ENCODE peak calls at places on chromosomes 7 and 10, in seven cellular contexts. O is colonic mucosa, H is mesothelial cell of epicardium, Z is lower lobe of right lung, Y is GM06990, V is uterus, P is heart right ventricle. E is an unnamed sample.

GRCh38 chr10:113078282-113078907 is 128.3 kb downstream of the TCF7L2 start:
- DNase-seq in Y (no peak), P (no peak), Z (no peak), V (no peak), O (no peak), H (no peak), E (no peak)

GRCh38 chr10:84076540-84077195 is 62.6 kb upstream of the GHITM start:
- DNase-seq in V (peak; percentile 28), Y (no peak), O (no peak), Z (no peak), H (no peak), P (no peak), E (no peak)

GRCh38 chr7:139944248-139944647 is 115.2 kb downstream of the TBXAS1 start:
- DNase-seq in Y (no peak), P (no peak), H (no peak), V (no peak), Z (no peak), O (no peak), E (no peak)

GRCh38 chr10:9069136-9069535 is 1014.6 kb downstream of the GATA3 start:
- DNase-seq in Y (no peak), V (no peak), Z (no peak), H (no peak), O (no peak), P (no peak), E (no peak)

GRCh38 chr7:101163281-101164070 is 1.9 kb downstream of the VGF start:
- DNase-seq in O (peak; percentile 57), P (no peak), Y (peak; percentile 61), Z (no peak), V (no peak), H (no peak), E (peak; percentile 63)

GRCh38 chr10:132447446-132448247 is 50.6 kb downstream of the PWWP2B start:
- DNase-seq in Y (peak; percentile 42), O (peak; percentile 72), P (no peak), H (no peak), V (no peak), Z (peak; percentile 75), E (no peak)

GRCh38 chr10:80730522-80730921 is 192.8 kb downstream of the SH2D4B start:
- DNase-seq in Y (no peak), Z (no peak), H (no peak), O (no peak), V (no peak), P (no peak), E (no peak)

GRCh38 chr10:95266674-95267095 is 24.1 kb downstream of the PDLIM1 start:
- DNase-seq in P (no peak), V (no peak), O (peak; percentile 42), H (no peak), Y (no peak), Z (no peak), E (peak; percentile 80)

GRCh38 chr7:157412021-157412443 is 75.2 kb downstream of the DNAJB6 start:
- DNase-seq in Z (peak; percentile 17), P (no peak), Y (no peak), V (no peak), O (no peak), H (no peak), E (no peak)

GRCh38 chr7:90430614-90431445 is 27.6 kb downstream of the CLDN12 start:
- DNase-seq in Z (no peak), V (no peak), Y (no peak), P (no peak), H (no peak), O (no peak), E (no peak)

GRCh38 chr10:66187096-66187733 is 738.6 kb upstream of the LRRTM3 start:
- DNase-seq in H (no peak), O (no peak), Y (no peak), Z (no peak), P (no peak), V (no peak), E (no peak)

GRCh38 chr7:125355899-125356298 is 426.3 kb upstream of the POT1 start:
- DNase-seq in O (no peak), P (no peak), V (no peak), H (no peak), Y (no peak), Z (no peak), E (no peak)

GRCh38 chr7:43337811-43338210 is 225.4 kb downstream of the HECW1 start:
- DNase-seq in O (no peak), P (no peak), Y (no peak), H (no peak), Z (no peak), V (no peak), E (no peak)

GRCh38 chr10:43318456-43318855 is 51.6 kb upstream of the RASGEF1A start:
- DNase-seq in V (no peak), Z (no peak), P (no peak), O (no peak), H (no peak), Y (no peak), E (no peak)

GRCh38 chr10:43316516-43316915 is 49.7 kb upstream of the RASGEF1A start:
- DNase-seq in P (no peak), H (no peak), Z (no peak), O (no peak), Y (no peak), V (no peak), E (peak; percentile 18)

GRCh38 chr10:43317422-43317821 is 50.6 kb upstream of the RASGEF1A start:
- DNase-seq in H (no peak), O (no peak), Z (no peak), P (no peak), Y (no peak), V (no peak), E (no peak)

GRCh38 chr10:43315535-43316245 is 48.8 kb upstream of the RASGEF1A start:
- DNase-seq in P (no peak), Z (no peak), O (peak; percentile 88), Y (no peak), H (no peak), V (no peak), E (peak; percentile 34)

DNA sequence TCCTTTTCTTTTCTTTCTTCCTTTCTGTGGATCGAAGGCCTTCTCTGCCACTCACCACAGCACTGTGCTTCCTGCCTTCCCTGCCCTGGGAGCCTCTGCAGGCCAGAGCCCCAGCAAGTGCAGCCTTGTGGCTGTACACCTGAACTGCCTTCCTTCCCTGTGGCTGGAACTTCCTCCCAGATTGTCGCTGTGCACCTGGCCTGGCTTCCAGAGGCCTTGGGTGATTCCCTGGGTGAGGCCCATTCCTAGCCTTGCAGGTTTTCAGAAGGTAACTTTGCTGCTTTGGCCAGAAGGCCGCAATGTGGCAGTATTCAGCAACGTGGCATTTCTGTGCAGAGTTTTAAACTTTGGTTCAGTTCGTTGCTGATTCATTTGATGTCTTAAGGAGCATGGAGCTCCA is 50.1 kb upstream of the RASGEF1A start:
- DNase-seq in Y (no peak), O (peak; percentile 73), P (no peak), Z (no peak), V (no peak), H (no peak), E (peak; percentile 27)
- TF ChIP-seq CTCF in Y (no peak), O (peak; percentile 26), P (no peak), Z (no peak), V (no peak), H (no peak), E (no peak)

DNA sequence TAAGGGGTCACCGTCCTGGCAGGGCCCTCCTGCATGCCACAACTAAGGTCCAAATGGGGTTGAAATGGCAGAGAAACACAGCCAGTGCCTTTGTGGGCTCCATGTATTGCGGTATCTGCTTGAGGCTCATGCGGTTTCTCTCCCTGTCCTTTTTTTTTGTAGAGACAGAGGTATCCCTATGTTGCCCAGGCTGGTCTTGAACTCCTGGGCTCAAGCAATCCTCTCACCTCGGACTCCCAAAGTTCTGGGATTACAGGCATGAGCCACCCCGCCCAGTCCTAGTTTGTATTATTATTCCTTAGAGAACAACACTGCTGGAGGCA is 64.1 kb upstream of the WAPL start:
- DNase-seq in O (no peak), Y (no peak), H (no peak), P (no peak), Z (no peak), V (no peak), E (no peak)
- TF ChIP-seq CTCF in O (no peak), Y (no peak), H (no peak), P (no peak), Z (no peak), V (no peak), E (no peak)

GRCh38 chr7:142853739-142854504 is 954 bp upstream of the EPHB6 start:
- DNase-seq in Y (peak; percentile 74), H (no peak), O (peak; percentile 61), V (peak; percentile 65), P (peak; percentile 49), Z (peak; percentile 85), E (peak; percentile 84)
- TF ChIP-seq CTCF in Y (peak; percentile 82), H (peak; percentile 51), O (peak; percentile 73), V (peak; percentile 79), P (peak; percentile 46), Z (peak; percentile 77), E (peak; percentile 39)

DNA sequence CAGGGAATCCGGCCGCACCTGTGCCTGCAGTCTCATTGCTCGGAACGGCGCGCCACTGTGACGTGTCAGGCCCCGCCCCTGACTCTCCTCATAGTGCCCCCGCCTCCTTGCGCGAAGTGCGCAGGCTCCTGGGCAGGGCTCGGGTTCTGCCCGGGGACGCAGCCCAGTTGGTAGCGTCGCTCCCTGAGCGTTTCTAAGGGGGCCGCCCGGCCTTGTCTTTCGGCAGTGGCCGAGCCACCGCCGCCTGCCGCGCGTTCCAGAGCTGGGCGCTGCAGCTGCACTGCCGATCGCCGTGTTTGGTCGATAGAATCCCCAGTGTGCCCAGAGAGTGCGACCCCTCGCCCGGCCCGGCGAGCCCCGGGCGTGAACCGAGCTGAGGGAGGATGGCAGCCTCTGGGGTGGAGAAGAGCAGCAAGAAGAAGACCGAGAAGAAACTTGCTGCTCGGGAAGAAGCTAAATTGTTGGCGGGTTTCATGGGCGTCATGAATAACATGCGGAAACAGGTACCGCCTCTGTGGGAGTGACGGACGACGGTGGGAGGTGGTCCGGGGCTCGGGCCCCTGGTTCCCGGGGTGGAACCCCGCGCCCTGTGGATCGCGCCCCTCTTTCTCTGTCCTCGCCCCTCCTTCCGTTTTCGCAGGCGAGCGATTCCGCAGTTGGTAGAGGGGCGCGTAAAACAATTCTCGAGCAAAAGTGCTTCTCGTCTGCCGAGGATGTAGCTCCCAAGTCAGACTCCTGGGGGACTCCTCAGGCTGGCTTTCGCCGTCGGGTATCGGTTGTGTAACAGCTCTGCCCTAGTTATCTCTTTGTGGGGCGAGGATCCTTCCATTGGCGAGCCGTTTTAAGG is at the start of gene KLHL7:
- DNase-seq in P (peak; percentile 96), Z (peak; percentile 99), O (peak; percentile 98), Y (peak; percentile 93), H (peak; percentile 96), V (peak; percentile 95), E (peak; percentile 94)
- TF ChIP-seq CTCF in P (no peak), Z (peak; percentile 15), O (no peak), Y (peak; percentile 15), H (no peak), V (peak; percentile 16), E (no peak)

DNA sequence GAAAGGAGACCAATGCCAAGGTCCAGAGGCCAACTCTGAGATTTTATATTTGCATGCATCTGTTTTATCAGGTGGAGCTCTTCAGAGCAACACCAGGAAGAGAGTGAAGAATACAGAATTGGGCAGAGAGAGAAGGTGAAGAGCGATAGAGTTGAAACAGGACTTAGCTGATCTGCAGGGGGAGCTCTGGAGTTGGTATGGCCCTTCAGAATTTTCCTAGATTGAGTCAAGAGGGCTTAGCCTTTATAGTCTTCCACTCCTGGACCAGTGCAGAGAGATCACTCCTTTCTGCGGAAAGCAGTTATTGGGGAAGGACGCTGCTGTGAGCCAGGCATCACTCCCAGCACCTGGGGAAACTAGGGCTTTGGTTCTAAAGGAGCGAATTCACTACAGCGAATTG is 105.0 kb upstream of the DGKB start:
- DNase-seq in V (no peak), Y (no peak), H (no peak), P (no peak), O (no peak), Z (no peak), E (no peak)
- TF ChIP-seq CTCF in V (no peak), Y (peak; percentile 39), H (no peak), P (no peak), O (no peak), Z (no peak), E (no peak)